ENCODE peak calls at places on chromosomes 3 and 15, in eight cellular contexts. U is A549, M is right cardiac atrium, R is heart left ventricle, O is IMR-90, S is GM12878, J is sigmoid colon, Z is colonic mucosa. B is an unnamed sample. For H3K9me3, the result is how much of the 10 kb centered on the place peaks cover.

GRCh38 chr15:31483053-31483923 is 156.7 kb downstream of the KLF13 start:
- DNase-seq in U (no peak), M (no peak), R (no peak), O (no peak), S (no peak), J (no peak), Z (peak), B (no peak)

GRCh38 chr3:150097588-150097890 is 126.8 kb upstream of the PFN2 start:
- DNase-seq in U (no peak), M (no peak), R (no peak), O (peak), S (peak), J (no peak), Z (no peak), B (peak)

GRCh38 chr3:14093831-14094230 is 30.8 kb downstream of the CHCHD4 start:
- DNase-seq in U (no peak), M (no peak), R (no peak), O (no peak), S (no peak), J (no peak), Z (no peak), B (no peak)

GRCh38 chr15:74901612-74902063 is 5.0 kb downstream of the FAM219B start:
- DNase-seq in U (peak), M (no peak), R (no peak), O (peak), S (no peak), J (peak), Z (peak), B (peak)

GRCh38 chr3:17742837-17743659 is 617 bp upstream of the TBC1D5 start:
- DNase-seq in U (no peak), M (no peak), R (no peak), O (peak), S (no peak), J (no peak), Z (no peak), B (no peak)

GRCh38 chr3:27431116-27431515 is 53.1 kb downstream of the SLC4A7 start:
- DNase-seq in U (peak), M (no peak), R (no peak), O (peak), S (no peak), J (peak), Z (no peak), B (peak)

GRCh38 chr3:127985216-127985615 is 67.0 kb upstream of the SEC61A1 start:
- DNase-seq in U (no peak), M (no peak), R (no peak), O (no peak), S (no peak), J (no peak), Z (no peak), B (no peak)

GRCh38 chr3:179100652-179101051 is 29.0 kb upstream of the ZMAT3 start:
- DNase-seq in U (no peak), M (no peak), R (no peak), O (peak), S (no peak), J (no peak), Z (no peak), B (peak)

GRCh38 chr3:106452096-106452495 is 583.3 kb upstream of the CBLB start:
- DNase-seq in U (no peak), M (no peak), R (no peak), O (no peak), S (no peak), J (no peak), Z (no peak), B (no peak)

GRCh38 chr3:123380261-123380660 is 68.6 kb downstream of the ADCY5 start:
- DNase-seq in U (no peak), M (no peak), R (no peak), O (no peak), S (no peak), J (peak), Z (no peak), B (no peak)

GRCh38 chr3:29374255-29374654 is 93.4 kb downstream of the RBMS3 start:
- DNase-seq in U (no peak), M (no peak), R (no peak), O (no peak), S (no peak), J (no peak), Z (no peak), B (no peak)

GRCh38 chr3:151918253-151919029 is 45.0 kb downstream of the SUCNR1 start:
- DNase-seq in U (peak), M (no peak), R (no peak), O (peak), S (peak), J (no peak), Z (no peak), B (peak)

GRCh38 chr15:79329186-79329611 is 18.3 kb downstream of the TMED3 start:
- DNase-seq in U (peak), M (no peak), R (no peak), O (peak), S (no peak), J (no peak), Z (no peak), B (peak)

GRCh38 chr3:70813306-70813705 is 500.9 kb upstream of the MDFIC2 start:
- DNase-seq in U (no peak), M (no peak), R (no peak), O (no peak), S (no peak), J (no peak), Z (no peak), B (no peak)

GRCh38 chr3:116069024-116069423 is 376.3 kb downstream of the LSAMP start:
- DNase-seq in U (no peak), M (no peak), R (no peak), O (no peak), S (no peak), J (no peak), Z (no peak), B (no peak)

GRCh38 chr3:110881069-110881468 is 190.5 kb upstream of the NECTIN3 start:
- DNase-seq in U (peak), M (peak), R (no peak), O (peak), S (no peak), J (peak), Z (peak), B (no peak)

DNA sequence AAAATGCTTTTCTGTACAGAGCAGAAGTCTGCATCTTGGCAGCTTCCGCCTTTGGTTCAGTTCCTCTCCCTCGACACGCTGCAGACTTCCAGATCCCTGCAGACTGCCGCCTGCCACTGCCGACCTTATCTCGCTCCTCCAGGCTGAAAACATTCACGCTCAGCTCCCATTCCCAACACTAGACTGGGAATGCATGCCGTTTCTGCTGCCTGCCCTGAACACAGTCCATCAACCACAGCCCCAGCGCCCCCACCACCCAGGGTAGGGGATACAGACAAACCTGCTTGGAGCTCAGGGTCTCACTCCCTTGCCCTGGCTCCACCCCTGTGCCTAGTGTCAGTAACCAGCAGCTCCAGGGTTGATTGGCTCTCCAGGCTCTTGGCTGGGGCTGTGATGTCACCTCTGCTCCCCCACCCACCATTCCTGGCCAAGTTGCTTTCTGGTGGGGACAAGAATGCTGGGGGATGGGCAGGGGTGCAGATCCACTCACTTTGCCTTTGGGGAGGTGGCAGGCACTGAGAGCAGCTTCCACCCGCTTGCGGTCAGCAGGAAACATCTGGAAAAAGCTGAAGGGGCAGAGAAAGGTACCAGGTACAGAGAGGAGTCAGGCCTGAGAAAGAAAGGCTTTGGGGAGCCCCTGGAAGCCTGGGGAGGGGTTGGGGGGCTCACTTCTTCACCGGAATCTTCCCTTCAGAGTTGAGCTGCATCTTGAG is 6.1 kb downstream of the PLCB2 start:
- DNase-seq in U (no peak), M (peak), R (peak), O (no peak), S (no peak), J (no peak), Z (no peak), B (no peak)
- H3K4me3 ChIP-seq in U (no peak), M (no peak), R (no peak), O (no peak), S (no peak), J (no peak), Z (no peak), B (no peak)

DNA sequence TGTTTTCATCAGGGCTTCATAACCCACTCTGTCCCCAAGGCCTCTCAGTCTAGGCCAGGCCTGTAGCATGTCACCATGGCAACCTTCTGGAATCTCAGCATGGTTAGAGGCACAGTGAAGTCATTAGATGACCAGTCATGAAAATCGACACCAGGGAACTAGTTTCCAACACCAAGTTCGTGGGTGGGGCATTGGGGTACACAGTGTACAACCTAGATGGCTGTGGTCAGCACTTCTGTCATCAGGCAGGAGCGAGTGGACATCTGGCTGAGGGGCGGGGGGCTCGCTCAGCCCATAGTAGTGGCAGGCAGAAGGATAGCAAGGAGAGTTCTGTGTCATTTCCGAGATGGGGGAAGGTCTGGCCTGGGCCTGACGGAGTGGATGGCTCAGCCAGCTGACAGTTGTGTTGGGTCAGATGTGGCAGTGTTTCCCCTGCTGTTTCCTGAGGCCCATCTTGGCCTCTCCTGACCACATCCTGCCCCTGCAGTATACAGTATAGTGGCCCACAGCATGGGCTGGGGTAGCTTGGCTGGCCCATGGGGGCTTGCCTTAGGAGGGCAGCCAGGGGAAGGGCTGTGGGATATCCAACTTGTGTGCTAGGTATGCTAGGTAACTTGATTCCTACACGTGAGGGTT is 75.8 kb upstream of the PRR23C start:
- DNase-seq in U (peak), M (no peak), R (no peak), O (peak), S (no peak), J (no peak), Z (peak), B (peak)
- H3K9me3 ChIP-seq in U (under half), M (under half), R (under half), O (under half), S (under half), J (under half), Z (under half), B (under half)

GRCh38 chr3:31853580-31853979 is 127.5 kb downstream of the OSBPL10 start:
- DNase-seq in U (no peak), M (no peak), R (no peak), O (no peak), S (no peak), J (no peak), Z (no peak), B (no peak)
- H3K4me3 ChIP-seq in U (no peak), M (no peak), R (no peak), O (no peak), S (no peak), J (no peak), Z (no peak), B (no peak)

DNA sequence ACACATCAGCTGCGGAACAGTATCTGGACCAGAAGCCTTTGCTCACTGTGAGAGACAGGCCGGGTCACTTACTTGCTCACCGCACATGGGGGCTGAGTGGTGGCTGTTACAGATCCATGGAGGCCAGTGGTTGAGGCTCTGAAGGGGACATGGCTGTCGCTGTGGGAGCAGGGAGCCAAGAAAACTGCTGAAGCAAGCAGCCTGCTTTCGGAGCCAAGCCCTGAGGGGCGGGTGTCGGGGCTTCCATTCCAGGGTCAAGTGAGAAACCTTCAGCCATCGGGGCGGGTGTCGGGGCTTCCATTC is 42.3 kb upstream of the ADAMTS17 start:
- DNase-seq in U (no peak), M (no peak), R (no peak), O (no peak), S (no peak), J (no peak), Z (no peak), B (no peak)
- H3K9me3 ChIP-seq in U (under half), M (under half), R (under half), O (under half), S (under half), J (under half), Z (under half), B (half or more)